ENCODE peak calls at places on chromosomes 1 and 21, in eight cellular contexts. K is GM20000; N is stimulated activated CD4-positive, alpha-beta T cell treated with anti-CD3 and anti-CD28 coated beads, TNF-alpha, amount 100 ng/mL, for 48 hours; G is heart left ventricle; Q is stimulated activated CD8-positive, alpha-beta memory T cell treated with anti-CD3 and anti-CD28 coated beads, Interleukin-7, amount 100 ng/mL, for 24 hours; Z is ELR; X is glutamatergic neuron; E is iPS DF 19.7. O is an unnamed sample.

GRCh38 chr21:27532081-27532480 is 565.2 kb upstream of the ADAMTS5 start:
- DNase-seq in K (no peak), N (no peak), G (no peak), Q (no peak), Z (peak), X (no peak), E (no peak), O (no peak)

GRCh38 chr1:17207046-17207445 is 2.1 kb downstream of the PADI1 start:
- DNase-seq in K (peak), N (no peak), G (peak), Q (no peak), Z (no peak), X (no peak), E (no peak), O (no peak)

GRCh38 chr1:207021876-207022596 is 10.5 kb downstream of the C1orf116 start:
- DNase-seq in K (no peak), N (no peak), G (no peak), Q (no peak), Z (no peak), X (no peak), E (no peak), O (no peak)

GRCh38 chr1:222994506-222995229 is 148.4 kb downstream of the TLR5 start:
- DNase-seq in K (no peak), N (no peak), G (no peak), Q (no peak), Z (peak), X (no peak), E (no peak), O (no peak)

GRCh38 chr21:32311621-32312020 is 13.0 kb downstream of the MRAP start:
- DNase-seq in K (no peak), N (no peak), G (no peak), Q (no peak), Z (no peak), X (no peak), E (no peak), O (no peak)

GRCh38 chr1:26285366-26286063 is 5.6 kb downstream of the SH3BGRL3 start:
- DNase-seq in K (peak), N (no peak), G (no peak), Q (no peak), Z (peak), X (peak), E (no peak), O (no peak)

GRCh38 chr1:171611306-171611705 is 10.7 kb upstream of the MYOCOS start:
- DNase-seq in K (no peak), N (no peak), G (no peak), Q (no peak), Z (no peak), X (no peak), E (no peak), O (no peak)

GRCh38 chr21:46137908-46138307 is 17.5 kb downstream of the FTCD start:
- DNase-seq in K (no peak), N (no peak), G (no peak), Q (no peak), Z (no peak), X (no peak), E (no peak), O (no peak)

GRCh38 chr1:25755475-25756125 is 44.4 kb upstream of the SELENON start:
- DNase-seq in K (no peak), N (no peak), G (no peak), Q (no peak), Z (no peak), X (no peak), E (no peak), O (no peak)

GRCh38 chr1:23122023-23122738 is 46.5 kb downstream of the LUZP1 start:
- DNase-seq in K (no peak), N (no peak), G (no peak), Q (no peak), Z (no peak), X (no peak), E (no peak), O (no peak)

GRCh38 chr1:226569879-226570547 is 21.4 kb downstream of the STUM start:
- DNase-seq in K (peak), N (no peak), G (no peak), Q (no peak), Z (peak), X (peak), E (no peak), O (no peak)